ENCODE peak calls at places on chromosomes 7 and 10, in eight cellular contexts. One of them, this sample, is unnamed.
A peak's percentile ranks its signal among the peaks of the same experiment; 100 is the strongest.

GRCh38 chr10:43965918-43966570 is 317.4 kb upstream of the ZNF32 start:
- DNase-seq in lung: peak; percentile 23
- DNase-seq in thoracic aorta: no peak
- DNase-seq in CD8-positive, alpha-beta T cell: no peak
- DNase-seq in foreskin fibroblast: no peak
- DNase-seq in GM20000: no peak
- DNase-seq in kidney epithelial cell: no peak
- DNase-seq in neural crest cell: no peak
- DNase-seq in this sample: no peak

GRCh38 chr10:4243651-4244050 is 458.6 kb upstream of the KLF6 start:
- DNase-seq in lung: no peak
- DNase-seq in thoracic aorta: peak; percentile 61
- DNase-seq in CD8-positive, alpha-beta T cell: no peak
- DNase-seq in foreskin fibroblast: peak; percentile 96
- DNase-seq in GM20000: no peak
- DNase-seq in kidney epithelial cell: peak; percentile 96
- DNase-seq in neural crest cell: no peak
- DNase-seq in this sample: no peak

GRCh38 chr7:159094919-159095915 is 49.5 kb downstream of the VIPR2 start:
- DNase-seq in lung: no peak
- DNase-seq in thoracic aorta: no peak
- DNase-seq in CD8-positive, alpha-beta T cell: no peak
- DNase-seq in foreskin fibroblast: no peak
- DNase-seq in GM20000: no peak
- DNase-seq in kidney epithelial cell: no peak
- DNase-seq in neural crest cell: no peak
- DNase-seq in this sample: peak; percentile 27

GRCh38 chr7:121530251-121531174 is 134.4 kb upstream of the FAM3C start:
- DNase-seq in lung: no peak
- DNase-seq in thoracic aorta: no peak
- DNase-seq in CD8-positive, alpha-beta T cell: peak; percentile 37
- DNase-seq in foreskin fibroblast: peak; percentile 78
- DNase-seq in GM20000: peak; percentile 65
- DNase-seq in kidney epithelial cell: peak; percentile 100
- DNase-seq in neural crest cell: no peak
- DNase-seq in this sample: no peak

GRCh38 chr7:90512841-90513254 is 43.4 kb downstream of the PTTG1IP2 start:
- DNase-seq in lung: no peak
- DNase-seq in thoracic aorta: no peak
- DNase-seq in CD8-positive, alpha-beta T cell: no peak
- DNase-seq in foreskin fibroblast: peak; percentile 22
- DNase-seq in GM20000: no peak
- DNase-seq in kidney epithelial cell: peak; percentile 18
- DNase-seq in neural crest cell: no peak
- DNase-seq in this sample: no peak

GRCh38 chr10:35821339-35821911 is 179.3 kb upstream of the FZD8 start:
- DNase-seq in lung: no peak
- DNase-seq in thoracic aorta: no peak
- DNase-seq in CD8-positive, alpha-beta T cell: no peak
- DNase-seq in foreskin fibroblast: no peak
- DNase-seq in GM20000: peak; percentile 8
- DNase-seq in kidney epithelial cell: no peak
- DNase-seq in neural crest cell: no peak
- DNase-seq in this sample: no peak

GRCh38 chr10:91796332-91797076 is 1.7 kb upstream of the TNKS2 start:
- DNase-seq in lung: peak; percentile 39
- DNase-seq in thoracic aorta: no peak
- DNase-seq in CD8-positive, alpha-beta T cell: peak; percentile 47
- DNase-seq in foreskin fibroblast: peak; percentile 9
- DNase-seq in GM20000: peak; percentile 43
- DNase-seq in kidney epithelial cell: no peak
- DNase-seq in neural crest cell: no peak
- DNase-seq in this sample: no peak

GRCh38 chr7:146772581-146772980 is 656.0 kb downstream of the CNTNAP2 start:
- DNase-seq in lung: no peak
- DNase-seq in thoracic aorta: no peak
- DNase-seq in CD8-positive, alpha-beta T cell: no peak
- DNase-seq in foreskin fibroblast: no peak
- DNase-seq in GM20000: no peak
- DNase-seq in kidney epithelial cell: no peak
- DNase-seq in neural crest cell: peak; percentile 10
- DNase-seq in this sample: no peak

GRCh38 chr10:490256-490655 is 199.2 kb downstream of the DIP2C start:
- DNase-seq in lung: no peak
- DNase-seq in thoracic aorta: no peak
- DNase-seq in CD8-positive, alpha-beta T cell: no peak
- DNase-seq in foreskin fibroblast: no peak
- DNase-seq in GM20000: no peak
- DNase-seq in kidney epithelial cell: no peak
- DNase-seq in neural crest cell: no peak
- DNase-seq in this sample: no peak

GRCh38 chr7:21617916-21618390 is 75.1 kb downstream of the DNAH11 start:
- DNase-seq in lung: peak; percentile 77
- DNase-seq in thoracic aorta: peak; percentile 21
- DNase-seq in CD8-positive, alpha-beta T cell: no peak
- DNase-seq in foreskin fibroblast: peak; percentile 89
- DNase-seq in GM20000: no peak
- DNase-seq in kidney epithelial cell: no peak
- DNase-seq in neural crest cell: no peak
- DNase-seq in this sample: no peak

GRCh38 chr10:99872367-99873162 is 90.1 kb downstream of the ABCC2 start:
- DNase-seq in lung: no peak
- DNase-seq in thoracic aorta: no peak
- DNase-seq in CD8-positive, alpha-beta T cell: no peak
- DNase-seq in foreskin fibroblast: peak; percentile 30
- DNase-seq in GM20000: no peak
- DNase-seq in kidney epithelial cell: peak; percentile 5
- DNase-seq in neural crest cell: no peak
- DNase-seq in this sample: no peak

GRCh38 chr7:134758981-134759380 is 20.5 kb upstream of the CALD1 start:
- DNase-seq in lung: no peak
- DNase-seq in thoracic aorta: no peak
- DNase-seq in CD8-positive, alpha-beta T cell: no peak
- DNase-seq in foreskin fibroblast: no peak
- DNase-seq in GM20000: no peak
- DNase-seq in kidney epithelial cell: no peak
- DNase-seq in neural crest cell: no peak
- DNase-seq in this sample: no peak

GRCh38 chr7:46414946-46415345 is 493.9 kb upstream of the IGFBP3 start:
- DNase-seq in lung: no peak
- DNase-seq in thoracic aorta: no peak
- DNase-seq in CD8-positive, alpha-beta T cell: no peak
- DNase-seq in foreskin fibroblast: no peak
- DNase-seq in GM20000: no peak
- DNase-seq in kidney epithelial cell: no peak
- DNase-seq in neural crest cell: no peak
- DNase-seq in this sample: no peak

GRCh38 chr10:95505641-95506040 is 55.5 kb downstream of the SORBS1 start:
- DNase-seq in lung: no peak
- DNase-seq in thoracic aorta: no peak
- DNase-seq in CD8-positive, alpha-beta T cell: no peak
- DNase-seq in foreskin fibroblast: no peak
- DNase-seq in GM20000: no peak
- DNase-seq in kidney epithelial cell: no peak
- DNase-seq in neural crest cell: no peak
- DNase-seq in this sample: no peak

GRCh38 chr10:12628964-12629766 is 279.8 kb downstream of the CAMK1D start:
- DNase-seq in lung: no peak
- DNase-seq in thoracic aorta: no peak
- DNase-seq in CD8-positive, alpha-beta T cell: no peak
- DNase-seq in foreskin fibroblast: no peak
- DNase-seq in GM20000: no peak
- DNase-seq in kidney epithelial cell: no peak
- DNase-seq in neural crest cell: no peak
- DNase-seq in this sample: no peak

GRCh38 chr10:4767033-4767814 is 58.8 kb upstream of the AKR1E2 start:
- DNase-seq in lung: no peak
- DNase-seq in thoracic aorta: no peak
- DNase-seq in CD8-positive, alpha-beta T cell: no peak
- DNase-seq in foreskin fibroblast: peak; percentile 80
- DNase-seq in GM20000: no peak
- DNase-seq in kidney epithelial cell: no peak
- DNase-seq in neural crest cell: no peak
- DNase-seq in this sample: no peak

GRCh38 chr7:48875300-48875916 is 48.9 kb upstream of the CDC14C start:
- DNase-seq in lung: no peak
- DNase-seq in thoracic aorta: no peak
- DNase-seq in CD8-positive, alpha-beta T cell: no peak
- DNase-seq in foreskin fibroblast: no peak
- DNase-seq in GM20000: no peak
- DNase-seq in kidney epithelial cell: no peak
- DNase-seq in neural crest cell: peak; percentile 41
- DNase-seq in this sample: no peak

GRCh38 chr7:48872548-48872947 is 51.8 kb upstream of the CDC14C start:
- DNase-seq in lung: no peak
- DNase-seq in thoracic aorta: no peak
- DNase-seq in CD8-positive, alpha-beta T cell: no peak
- DNase-seq in foreskin fibroblast: no peak
- DNase-seq in GM20000: no peak
- DNase-seq in kidney epithelial cell: no peak
- DNase-seq in neural crest cell: no peak
- DNase-seq in this sample: no peak

DNA sequence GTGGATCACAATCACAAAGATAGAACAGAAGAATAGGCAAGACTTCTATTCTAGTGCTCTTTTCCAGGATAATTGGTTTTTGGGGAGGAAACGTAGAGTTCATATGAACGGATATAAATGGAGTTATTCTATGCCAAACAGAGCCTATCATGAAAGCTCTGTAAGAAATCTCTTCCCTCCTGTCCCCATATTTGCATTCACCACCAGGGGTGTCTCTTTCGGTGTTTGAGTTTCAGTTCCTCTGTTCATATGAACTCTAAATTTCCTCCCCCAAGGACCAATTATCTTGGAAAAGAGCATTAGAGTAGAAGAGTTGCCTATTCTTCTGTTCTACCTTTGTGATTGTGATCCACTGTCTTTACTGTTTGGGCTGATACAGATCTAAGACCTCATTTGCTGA is 48.3 kb upstream of the CDC14C start:
- DNase-seq in lung: no peak
- DNase-seq in thoracic aorta: no peak
- DNase-seq in CD8-positive, alpha-beta T cell: no peak
- DNase-seq in foreskin fibroblast: no peak
- DNase-seq in GM20000: no peak
- DNase-seq in kidney epithelial cell: no peak
- DNase-seq in neural crest cell: no peak
- DNase-seq in this sample: no peak
- TF ChIP-seq CTCF in lung: no peak
- TF ChIP-seq CTCF in thoracic aorta: no peak
- TF ChIP-seq CTCF in CD8-positive, alpha-beta T cell: no peak
- TF ChIP-seq CTCF in foreskin fibroblast: no peak
- TF ChIP-seq CTCF in GM20000: no peak
- TF ChIP-seq CTCF in kidney epithelial cell: no peak
- TF ChIP-seq CTCF in neural crest cell: no peak
- TF ChIP-seq CTCF in this sample: no peak

GRCh38 chr10:22977751-22978150 is 49.9 kb downstream of the ARMC3 start:
- DNase-seq in lung: no peak
- DNase-seq in thoracic aorta: no peak
- DNase-seq in CD8-positive, alpha-beta T cell: no peak
- DNase-seq in foreskin fibroblast: no peak
- DNase-seq in GM20000: no peak
- DNase-seq in kidney epithelial cell: no peak
- DNase-seq in neural crest cell: no peak
- DNase-seq in this sample: no peak
- TF ChIP-seq CTCF in lung: no peak
- TF ChIP-seq CTCF in thoracic aorta: no peak
- TF ChIP-seq CTCF in CD8-positive, alpha-beta T cell: no peak
- TF ChIP-seq CTCF in foreskin fibroblast: no peak
- TF ChIP-seq CTCF in GM20000: no peak
- TF ChIP-seq CTCF in kidney epithelial cell: no peak
- TF ChIP-seq CTCF in neural crest cell: no peak
- TF ChIP-seq CTCF in this sample: no peak

GRCh38 chr7:40700653-40701475 is 566.1 kb downstream of the SUGCT start:
- DNase-seq in lung: no peak
- DNase-seq in thoracic aorta: no peak
- DNase-seq in CD8-positive, alpha-beta T cell: no peak
- DNase-seq in foreskin fibroblast: peak; percentile 31
- DNase-seq in GM20000: no peak
- DNase-seq in kidney epithelial cell: no peak
- DNase-seq in neural crest cell: no peak
- DNase-seq in this sample: no peak

GRCh38 chr7:40706829-40707228 is 572.0 kb downstream of the SUGCT start:
- DNase-seq in lung: no peak
- DNase-seq in thoracic aorta: no peak
- DNase-seq in CD8-positive, alpha-beta T cell: no peak
- DNase-seq in foreskin fibroblast: no peak
- DNase-seq in GM20000: no peak
- DNase-seq in kidney epithelial cell: no peak
- DNase-seq in neural crest cell: no peak
- DNase-seq in this sample: no peak

GRCh38 chr7:40709077-40709964 is 574.5 kb downstream of the SUGCT start:
- DNase-seq in lung: no peak
- DNase-seq in thoracic aorta: no peak
- DNase-seq in CD8-positive, alpha-beta T cell: no peak
- DNase-seq in foreskin fibroblast: peak; percentile 60
- DNase-seq in GM20000: no peak
- DNase-seq in kidney epithelial cell: no peak
- DNase-seq in neural crest cell: no peak
- DNase-seq in this sample: no peak

GRCh38 chr7:40701836-40702551 is 567.2 kb downstream of the SUGCT start:
- DNase-seq in lung: no peak
- DNase-seq in thoracic aorta: no peak
- DNase-seq in CD8-positive, alpha-beta T cell: no peak
- DNase-seq in foreskin fibroblast: peak; percentile 22
- DNase-seq in GM20000: no peak
- DNase-seq in kidney epithelial cell: no peak
- DNase-seq in neural crest cell: no peak
- DNase-seq in this sample: no peak

GRCh38 chr7:40704172-40704571 is 569.4 kb downstream of the SUGCT start:
- DNase-seq in lung: no peak
- DNase-seq in thoracic aorta: no peak
- DNase-seq in CD8-positive, alpha-beta T cell: no peak
- DNase-seq in foreskin fibroblast: no peak
- DNase-seq in GM20000: no peak
- DNase-seq in kidney epithelial cell: no peak
- DNase-seq in neural crest cell: no peak
- DNase-seq in this sample: no peak
- TF ChIP-seq CTCF in lung: no peak
- TF ChIP-seq CTCF in thoracic aorta: no peak
- TF ChIP-seq CTCF in CD8-positive, alpha-beta T cell: no peak
- TF ChIP-seq CTCF in foreskin fibroblast: no peak
- TF ChIP-seq CTCF in GM20000: no peak
- TF ChIP-seq CTCF in kidney epithelial cell: peak; percentile 3
- TF ChIP-seq CTCF in neural crest cell: no peak
- TF ChIP-seq CTCF in this sample: no peak

GRCh38 chr7:29555061-29555460 is 8.6 kb upstream of the PRR15 start:
- DNase-seq in lung: no peak
- DNase-seq in thoracic aorta: no peak
- DNase-seq in CD8-positive, alpha-beta T cell: no peak
- DNase-seq in foreskin fibroblast: no peak
- DNase-seq in GM20000: no peak
- DNase-seq in kidney epithelial cell: no peak
- DNase-seq in neural crest cell: no peak
- DNase-seq in this sample: no peak
- TF ChIP-seq CTCF in lung: no peak
- TF ChIP-seq CTCF in thoracic aorta: no peak
- TF ChIP-seq CTCF in CD8-positive, alpha-beta T cell: no peak
- TF ChIP-seq CTCF in foreskin fibroblast: no peak
- TF ChIP-seq CTCF in GM20000: no peak
- TF ChIP-seq CTCF in kidney epithelial cell: no peak
- TF ChIP-seq CTCF in neural crest cell: no peak
- TF ChIP-seq CTCF in this sample: no peak

GRCh38 chr10:131310054-131310903 is 1.2 kb downstream of the TCERG1L start:
- DNase-seq in lung: no peak
- DNase-seq in thoracic aorta: no peak
- DNase-seq in CD8-positive, alpha-beta T cell: no peak
- DNase-seq in foreskin fibroblast: peak; percentile 17
- DNase-seq in GM20000: no peak
- DNase-seq in kidney epithelial cell: no peak
- DNase-seq in neural crest cell: no peak
- DNase-seq in this sample: no peak
- TF ChIP-seq CTCF in lung: no peak
- TF ChIP-seq CTCF in thoracic aorta: no peak
- TF ChIP-seq CTCF in CD8-positive, alpha-beta T cell: no peak
- TF ChIP-seq CTCF in foreskin fibroblast: no peak
- TF ChIP-seq CTCF in GM20000: no peak
- TF ChIP-seq CTCF in kidney epithelial cell: peak; percentile 31
- TF ChIP-seq CTCF in neural crest cell: peak; percentile 69
- TF ChIP-seq CTCF in this sample: peak; percentile 79